ENCODE peak calls at places on chromosomes 16 and 17, in four cellular contexts. One of them, this sample, is unnamed. For H3K4me1, the result is how much of the 10 kb centered on the place peaks cover.

GRCh38 chr16:26334218-26335111 is 642.7 kb downstream of the HS3ST4 start:
- DNase-seq in IMR-90: no peak
- DNase-seq in CD8-positive, alpha-beta T cell: no peak
- DNase-seq in neuronal stem cell: no peak
- DNase-seq in this sample: no peak

GRCh38 chr16:2527071-2527783 is 4.0 kb downstream of the CEMP1 start:
- DNase-seq in CD8-positive, alpha-beta T cell: no peak
- DNase-seq in IMR-90: no peak
- DNase-seq in neuronal stem cell: no peak
- DNase-seq in this sample: no peak

GRCh38 chr16:85153656-85154091 is 41.4 kb upstream of the CIBAR2 start:
- DNase-seq in neuronal stem cell: no peak
- DNase-seq in CD8-positive, alpha-beta T cell: no peak
- DNase-seq in IMR-90: no peak
- DNase-seq in this sample: no peak

GRCh38 chr17:74870512-74870911 is 2.3 kb downstream of the FDXR start:
- DNase-seq in neuronal stem cell: no peak
- DNase-seq in CD8-positive, alpha-beta T cell: no peak
- DNase-seq in IMR-90: peak
- DNase-seq in this sample: no peak

GRCh38 chr17:72476575-72476986 is 355.8 kb downstream of the SOX9 start:
- DNase-seq in CD8-positive, alpha-beta T cell: no peak
- DNase-seq in neuronal stem cell: peak
- DNase-seq in IMR-90: no peak
- DNase-seq in this sample: no peak

GRCh38 chr16:52812945-52813556 is 239.6 kb downstream of the CHD9NB start:
- DNase-seq in IMR-90: peak
- DNase-seq in neuronal stem cell: no peak
- DNase-seq in CD8-positive, alpha-beta T cell: no peak
- DNase-seq in this sample: no peak

GRCh38 chr16:70453891-70454220 is 539 bp upstream of the FCSK start:
- DNase-seq in IMR-90: no peak
- DNase-seq in CD8-positive, alpha-beta T cell: no peak
- DNase-seq in neuronal stem cell: peak
- DNase-seq in this sample: no peak

GRCh38 chr17:28404812-28405570 is 1.0 kb downstream of the SLC46A1 start:
- DNase-seq in IMR-90: no peak
- DNase-seq in neuronal stem cell: no peak
- DNase-seq in CD8-positive, alpha-beta T cell: no peak
- DNase-seq in this sample: no peak

GRCh38 chr17:61389670-61390478 is 9.8 kb upstream of the TBX2 start:
- DNase-seq in neuronal stem cell: no peak
- DNase-seq in IMR-90: peak
- DNase-seq in CD8-positive, alpha-beta T cell: peak
- DNase-seq in this sample: no peak

GRCh38 chr16:65572156-65572555 is 450.3 kb upstream of the CDH11 start:
- DNase-seq in CD8-positive, alpha-beta T cell: no peak
- DNase-seq in neuronal stem cell: no peak
- DNase-seq in IMR-90: peak
- DNase-seq in this sample: no peak

GRCh38 chr16:70381604-70382342 is 35.1 kb downstream of the DDX19A start:
- DNase-seq in CD8-positive, alpha-beta T cell: no peak
- DNase-seq in neuronal stem cell: no peak
- DNase-seq in IMR-90: no peak
- DNase-seq in this sample: no peak

GRCh38 chr17:27783951-27784350 is 16.4 kb downstream of the NOS2 start:
- DNase-seq in IMR-90: no peak
- DNase-seq in neuronal stem cell: no peak
- DNase-seq in CD8-positive, alpha-beta T cell: no peak
- DNase-seq in this sample: no peak

GRCh38 chr17:62781356-62781755 is 26.8 kb downstream of the MARCHF10 start:
- DNase-seq in IMR-90: peak
- DNase-seq in CD8-positive, alpha-beta T cell: no peak
- DNase-seq in neuronal stem cell: no peak
- DNase-seq in this sample: no peak

GRCh38 chr17:18033442-18034099 is 5.4 kb downstream of the ATPAF2 start:
- DNase-seq in neuronal stem cell: peak
- DNase-seq in IMR-90: peak
- DNase-seq in CD8-positive, alpha-beta T cell: peak
- DNase-seq in this sample: peak

GRCh38 chr17:46013502-46014165 is 14.6 kb downstream of the STH start:
- DNase-seq in IMR-90: peak
- DNase-seq in CD8-positive, alpha-beta T cell: no peak
- DNase-seq in neuronal stem cell: no peak
- DNase-seq in this sample: no peak

GRCh38 chr17:31273511-31273910 is 23.5 kb downstream of the OMG start:
- DNase-seq in IMR-90: no peak
- DNase-seq in CD8-positive, alpha-beta T cell: no peak
- DNase-seq in neuronal stem cell: no peak
- DNase-seq in this sample: no peak

GRCh38 chr16:61820398-61820797 is 215.8 kb downstream of the CDH8 start:
- DNase-seq in CD8-positive, alpha-beta T cell: no peak
- DNase-seq in neuronal stem cell: no peak
- DNase-seq in IMR-90: no peak
- DNase-seq in this sample: no peak

GRCh38 chr17:50462446-50462845 is 6.2 kb downstream of the CHAD start:
- DNase-seq in IMR-90: no peak
- DNase-seq in CD8-positive, alpha-beta T cell: no peak
- DNase-seq in neuronal stem cell: no peak
- DNase-seq in this sample: no peak

GRCh38 chr16:4513881-4514280 is 24.7 kb downstream of the CDIP1 start:
- DNase-seq in IMR-90: no peak
- DNase-seq in CD8-positive, alpha-beta T cell: no peak
- DNase-seq in neuronal stem cell: no peak
- DNase-seq in this sample: no peak

GRCh38 chr17:73546770-73547345 is 97.4 kb downstream of the SDK2 start:
- DNase-seq in neuronal stem cell: peak
- DNase-seq in IMR-90: no peak
- DNase-seq in CD8-positive, alpha-beta T cell: peak
- DNase-seq in this sample: no peak

GRCh38 chr16:78005881-78006280 is 16.5 kb upstream of the CLEC3A start:
- DNase-seq in neuronal stem cell: no peak
- DNase-seq in CD8-positive, alpha-beta T cell: no peak
- DNase-seq in IMR-90: no peak
- DNase-seq in this sample: no peak

GRCh38 chr16:4681471-4682083 is 11.8 kb upstream of the NUDT16L1 start:
- DNase-seq in IMR-90: no peak
- DNase-seq in neuronal stem cell: no peak
- DNase-seq in CD8-positive, alpha-beta T cell: no peak
- DNase-seq in this sample: no peak

GRCh38 chr17:18985475-18985874 is 19.1 kb downstream of the FAM83G start:
- DNase-seq in CD8-positive, alpha-beta T cell: no peak
- DNase-seq in IMR-90: no peak
- DNase-seq in neuronal stem cell: no peak
- DNase-seq in this sample: no peak

GRCh38 chr17:80942360-80943345 is 49.0 kb upstream of the CHMP6 start:
- DNase-seq in IMR-90: peak
- DNase-seq in CD8-positive, alpha-beta T cell: no peak
- DNase-seq in neuronal stem cell: no peak
- DNase-seq in this sample: no peak

GRCh38 chr17:83179811-83180210 is 100.4 kb downstream of the METRNL start:
- DNase-seq in CD8-positive, alpha-beta T cell: no peak
- DNase-seq in IMR-90: no peak
- DNase-seq in neuronal stem cell: no peak
- DNase-seq in this sample: no peak

GRCh38 chr16:53055603-53056527 is 1.1 kb downstream of the CHD9 start:
- DNase-seq in neuronal stem cell: peak
- DNase-seq in IMR-90: peak
- DNase-seq in CD8-positive, alpha-beta T cell: no peak
- DNase-seq in this sample: no peak

GRCh38 chr16:50202926-50203624 is 50.0 kb downstream of the TENT4B start:
- DNase-seq in IMR-90: peak
- DNase-seq in CD8-positive, alpha-beta T cell: no peak
- DNase-seq in neuronal stem cell: no peak
- DNase-seq in this sample: no peak

GRCh38 chr16:57911711-57912110 is 59.2 kb downstream of the CNGB1 start:
- DNase-seq in neuronal stem cell: no peak
- DNase-seq in CD8-positive, alpha-beta T cell: no peak
- DNase-seq in IMR-90: no peak
- DNase-seq in this sample: no peak

GRCh38 chr16:86834451-86835035 is 256.2 kb downstream of the FOXL1 start:
- DNase-seq in CD8-positive, alpha-beta T cell: no peak
- DNase-seq in IMR-90: peak
- DNase-seq in neuronal stem cell: peak
- DNase-seq in this sample: no peak

GRCh38 chr17:71118039-71118438 is 948.7 kb downstream of the KCNJ2 start:
- DNase-seq in neuronal stem cell: no peak
- DNase-seq in IMR-90: peak
- DNase-seq in CD8-positive, alpha-beta T cell: no peak
- DNase-seq in this sample: no peak

GRCh38 chr17:3683054-3683511 is 12.9 kb downstream of the P2RX5 start:
- DNase-seq in CD8-positive, alpha-beta T cell: peak
- DNase-seq in neuronal stem cell: no peak
- DNase-seq in IMR-90: no peak
- DNase-seq in this sample: peak

GRCh38 chr16:85207357-85207921 is 95.2 kb upstream of the CIBAR2 start:
- DNase-seq in IMR-90: peak
- DNase-seq in neuronal stem cell: no peak
- DNase-seq in CD8-positive, alpha-beta T cell: no peak
- DNase-seq in this sample: no peak

GRCh38 chr17:78812849-78813248 is 27.8 kb downstream of the USP36 start:
- DNase-seq in IMR-90: no peak
- DNase-seq in CD8-positive, alpha-beta T cell: no peak
- DNase-seq in neuronal stem cell: no peak
- DNase-seq in this sample: no peak

GRCh38 chr16:14215941-14216340 is 144.8 kb downstream of the MRTFB start:
- DNase-seq in CD8-positive, alpha-beta T cell: no peak
- DNase-seq in IMR-90: no peak
- DNase-seq in neuronal stem cell: no peak
- DNase-seq in this sample: no peak

DNA sequence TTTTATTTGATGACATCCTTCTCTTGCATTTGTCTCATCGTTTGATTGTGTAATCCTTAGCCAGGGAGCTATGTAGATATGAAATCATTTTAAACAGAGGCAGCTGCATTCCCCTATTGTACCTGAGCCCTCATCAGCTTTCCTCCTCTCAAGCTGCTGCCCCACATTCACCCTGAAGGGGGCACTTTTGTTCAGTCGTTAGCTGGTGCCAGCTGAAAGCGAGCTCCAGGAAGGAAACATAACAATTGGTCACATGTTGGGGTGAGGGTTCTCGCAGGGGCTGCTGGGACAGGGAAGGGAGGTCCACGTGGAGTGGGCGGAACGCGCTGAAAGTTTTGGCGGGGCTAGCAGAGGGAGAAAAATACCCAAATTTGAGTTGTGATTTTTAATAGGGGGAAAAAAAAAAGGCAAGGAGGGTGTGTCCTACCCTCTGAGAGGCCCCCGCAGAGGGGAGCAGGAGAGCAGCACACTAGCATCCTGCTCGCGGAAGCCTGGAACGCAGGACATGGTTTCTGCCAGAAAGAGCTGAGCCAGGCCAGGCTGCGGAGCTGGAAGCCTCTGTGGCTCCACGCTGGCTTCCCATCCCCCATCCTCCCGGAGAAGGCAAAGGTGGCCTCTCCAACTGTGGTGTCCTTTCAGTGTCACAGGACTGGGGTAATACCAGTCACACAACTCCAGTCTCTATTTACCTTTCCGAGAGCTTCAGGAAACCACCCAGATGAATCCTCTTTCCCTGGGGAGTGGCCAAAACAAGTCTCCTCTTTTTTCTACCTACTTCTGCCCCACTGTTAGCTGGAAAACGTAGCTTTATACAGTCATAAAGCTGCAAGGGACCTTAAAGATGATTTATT is 8.4 kb upstream of the MSL1 start:
- DNase-seq in IMR-90: peak
- DNase-seq in CD8-positive, alpha-beta T cell: peak
- DNase-seq in neuronal stem cell: peak
- DNase-seq in this sample: peak
- H3K4me3 ChIP-seq in IMR-90: peak
- H3K4me3 ChIP-seq in CD8-positive, alpha-beta T cell: peak
- H3K4me3 ChIP-seq in neuronal stem cell: peak
- H3K4me3 ChIP-seq in this sample: peak

GRCh38 chr16:17386229-17386628 is 84.5 kb downstream of the XYLT1 start:
- DNase-seq in IMR-90: no peak
- DNase-seq in neuronal stem cell: peak
- DNase-seq in CD8-positive, alpha-beta T cell: no peak
- DNase-seq in this sample: no peak
- H3K4me1 ChIP-seq in IMR-90: under half
- H3K4me1 ChIP-seq in neuronal stem cell: under half
- H3K4me1 ChIP-seq in CD8-positive, alpha-beta T cell: under half
- H3K4me1 ChIP-seq in this sample: under half

GRCh38 chr16:30094541-30095165 is 1.4 kb downstream of the YPEL3 start:
- DNase-seq in neuronal stem cell: peak
- DNase-seq in CD8-positive, alpha-beta T cell: no peak
- DNase-seq in IMR-90: no peak
- DNase-seq in this sample: no peak
- H3K4me3 ChIP-seq in neuronal stem cell: no peak
- H3K4me3 ChIP-seq in CD8-positive, alpha-beta T cell: peak
- H3K4me3 ChIP-seq in IMR-90: no peak
- H3K4me3 ChIP-seq in this sample: peak

GRCh38 chr17:12993631-12994030 is 24.2 kb downstream of the ELAC2 start:
- DNase-seq in IMR-90: no peak
- DNase-seq in neuronal stem cell: no peak
- DNase-seq in CD8-positive, alpha-beta T cell: no peak
- DNase-seq in this sample: no peak
- H3K4me1 ChIP-seq in IMR-90: under half
- H3K4me1 ChIP-seq in neuronal stem cell: under half
- H3K4me1 ChIP-seq in CD8-positive, alpha-beta T cell: under half
- H3K4me1 ChIP-seq in this sample: under half

GRCh38 chr16:64391009-64391663 is 730.7 kb downstream of the CDH11 start:
- DNase-seq in IMR-90: peak
- DNase-seq in neuronal stem cell: no peak
- DNase-seq in CD8-positive, alpha-beta T cell: no peak
- DNase-seq in this sample: no peak
- H3K4me3 ChIP-seq in IMR-90: peak
- H3K4me3 ChIP-seq in neuronal stem cell: no peak
- H3K4me3 ChIP-seq in CD8-positive, alpha-beta T cell: no peak
- H3K4me3 ChIP-seq in this sample: no peak